ENCODE peak calls at places on chromosomes 1 and 21, in seven cellular contexts. I is psoas muscle, E is Peyer's patch, G is lower leg skin, L is IMR-90, U is type B pancreatic cell, M is mesothelial cell of epicardium. O is an unnamed sample.

GRCh38 chr1:117630423-117630998 is 24.7 kb downstream of the TENT5C start:
- DNase-seq in I (peak), G (no peak), L (no peak), E (peak), M (no peak), U (no peak), O (no peak)

GRCh38 chr1:203163891-203164635 is 11.6 kb downstream of the MYBPH start:
- DNase-seq in L (no peak), G (no peak), U (no peak), E (no peak), I (peak), M (no peak), O (no peak)

GRCh38 chr1:183407474-183407873 is 10.7 kb downstream of the NMNAT2 start:
- DNase-seq in M (no peak), U (no peak), E (no peak), I (no peak), G (no peak), L (no peak), O (no peak)

GRCh38 chr1:175178056-175178455 is 14.5 kb downstream of the KIAA0040 start:
- DNase-seq in G (no peak), M (no peak), L (no peak), E (no peak), U (no peak), I (no peak), O (no peak)

GRCh38 chr1:158248122-158248521 is 6.1 kb upstream of the CD1A start:
- DNase-seq in E (peak), U (no peak), G (peak), I (no peak), L (no peak), M (no peak), O (no peak)

GRCh38 chr1:202807926-202808757 is at the start of gene KDM5B:
- DNase-seq in E (peak), I (peak), M (peak), L (peak), U (peak), G (peak), O (peak)

GRCh38 chr1:197285526-197286217 is 17.6 kb downstream of the CRB1 start:
- DNase-seq in G (no peak), I (no peak), U (no peak), E (no peak), L (no peak), M (no peak), O (no peak)

GRCh38 chr1:172939475-172939874 is 111.3 kb downstream of the TNFSF18 start:
- DNase-seq in G (no peak), U (no peak), I (no peak), M (no peak), L (no peak), E (peak), O (no peak)

GRCh38 chr21:37061926-37062591 is 10.8 kb downstream of the PIGP start:
- DNase-seq in L (no peak), G (no peak), I (no peak), E (no peak), M (no peak), U (no peak), O (peak)

GRCh38 chr1:153122831-153123421 is 9.6 kb upstream of the SPRR2F start:
- DNase-seq in E (no peak), M (peak), G (peak), U (no peak), I (no peak), L (no peak), O (no peak)

GRCh38 chr1:8663915-8664331 is 153.5 kb downstream of the RERE start:
- DNase-seq in E (peak), M (no peak), G (no peak), U (no peak), I (no peak), L (peak), O (peak)

GRCh38 chr1:156382561-156382960 is 13.6 kb downstream of the RHBG start:
- DNase-seq in E (no peak), G (no peak), L (no peak), M (no peak), U (no peak), I (no peak), O (no peak)

GRCh38 chr1:156376958-156377919 is 8.2 kb downstream of the RHBG start:
- DNase-seq in I (no peak), U (no peak), L (no peak), G (no peak), E (no peak), M (no peak), O (no peak)

GRCh38 chr1:156383023-156383422 is 14.0 kb downstream of the RHBG start:
- DNase-seq in U (no peak), M (peak), G (no peak), E (peak), L (peak), I (peak), O (peak)

GRCh38 chr1:156378557-156378956 is 9.5 kb downstream of the RHBG start:
- DNase-seq in G (no peak), L (no peak), E (no peak), M (no peak), I (no peak), U (no peak), O (no peak)

GRCh38 chr1:156379420-156380165 is 10.6 kb downstream of the RHBG start:
- DNase-seq in I (no peak), L (peak), U (no peak), G (no peak), E (no peak), M (no peak), O (no peak)
- TF ChIP-seq CTCF in I (no peak), L (no peak), U (no peak), G (no peak), E (peak), M (no peak), O (no peak)

GRCh38 chr1:198794498-198794897 is 155.7 kb downstream of the PTPRC start:
- DNase-seq in U (no peak), I (no peak), M (no peak), G (no peak), L (peak), E (no peak), O (peak)

GRCh38 chr1:198797656-198798055 is 158.8 kb downstream of the PTPRC start:
- DNase-seq in M (no peak), L (no peak), E (no peak), U (no peak), I (no peak), G (no peak), O (no peak)

GRCh38 chr1:198798923-198799386 is 160.1 kb downstream of the PTPRC start:
- DNase-seq in E (no peak), G (no peak), I (no peak), M (no peak), L (no peak), U (no peak), O (no peak)
- TF ChIP-seq CTCF in E (no peak), G (no peak), I (no peak), M (no peak), L (no peak), U (no peak), O (no peak)

DNA sequence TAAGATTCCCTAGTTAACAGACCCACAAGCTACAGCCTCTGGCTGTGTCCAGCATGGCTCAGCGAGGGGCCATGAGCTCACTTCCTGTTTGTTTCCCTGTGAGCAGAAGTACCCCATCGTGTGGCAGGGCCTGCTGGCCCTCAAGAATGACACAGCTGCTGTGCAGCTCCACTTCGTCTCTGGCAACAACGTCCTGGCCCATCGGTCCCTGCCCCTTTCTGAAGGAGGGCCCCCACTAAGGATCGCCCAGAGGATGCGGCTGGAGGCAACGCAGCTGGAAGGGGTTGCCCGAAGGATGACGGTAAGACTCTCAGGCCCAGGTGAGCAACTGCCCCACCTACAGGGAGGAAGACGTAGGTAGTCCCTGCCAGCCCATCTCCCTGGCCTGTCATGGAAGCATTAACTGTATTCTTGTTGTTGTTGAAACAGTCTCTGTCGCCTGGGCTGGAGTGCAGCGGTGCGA is 38.2 kb downstream of the ZBTB17 start:
- DNase-seq in U (peak), G (no peak), L (peak), E (peak), I (no peak), M (no peak), O (peak)
- TF ChIP-seq CTCF in U (no peak), G (no peak), L (peak), E (no peak), I (no peak), M (no peak), O (no peak)

DNA sequence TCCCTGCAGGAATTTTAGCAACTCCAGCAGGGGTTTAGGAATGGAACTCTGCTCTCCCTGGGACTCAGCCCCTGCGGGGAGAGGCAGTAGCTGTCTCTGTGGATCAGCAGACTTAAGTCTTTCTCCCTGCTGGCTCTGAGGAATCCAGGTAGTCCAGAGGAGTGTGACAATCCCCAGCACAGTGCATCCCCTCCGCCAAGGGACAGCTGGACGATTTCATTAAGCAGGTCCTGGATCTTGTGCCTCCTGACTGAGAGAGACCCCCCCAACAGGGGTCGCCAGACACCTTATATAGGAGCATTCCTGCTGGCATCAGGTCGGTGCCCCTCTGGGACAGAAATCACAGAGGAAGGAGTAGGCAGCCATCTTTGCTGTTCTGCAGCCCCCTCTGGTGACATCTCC is 30.6 kb downstream of the AKT3 start:
- DNase-seq in I (no peak), E (no peak), L (no peak), M (no peak), U (no peak), G (no peak), O (no peak)
- TF ChIP-seq CTCF in I (no peak), E (no peak), L (no peak), M (no peak), U (no peak), G (no peak), O (no peak)

GRCh38 chr21:41139951-41140350 is 28.0 kb upstream of the BACE2 start:
- DNase-seq in L (no peak), U (no peak), M (no peak), I (no peak), E (no peak), G (no peak), O (no peak)

GRCh38 chr21:41139275-41139674 is 28.7 kb upstream of the BACE2 start:
- DNase-seq in L (no peak), G (no peak), U (no peak), I (no peak), M (no peak), E (no peak), O (no peak)

GRCh38 chr21:41143596-41144325 is 24.2 kb upstream of the BACE2 start:
- DNase-seq in M (no peak), L (no peak), U (no peak), G (no peak), E (no peak), I (no peak), O (no peak)

GRCh38 chr21:41141031-41141457 is 26.9 kb upstream of the BACE2 start:
- DNase-seq in M (no peak), G (no peak), U (no peak), E (no peak), L (peak), I (no peak), O (peak)

GRCh38 chr21:41142051-41142795 is 25.7 kb upstream of the BACE2 start:
- DNase-seq in G (peak), U (no peak), E (no peak), L (peak), M (no peak), I (no peak), O (peak)
- TF ChIP-seq CTCF in G (no peak), U (no peak), E (no peak), L (no peak), M (no peak), I (no peak), O (no peak)

GRCh38 chr21:42125571-42126544 is 54.7 kb downstream of the UMODL1 start:
- DNase-seq in I (no peak), E (no peak), U (no peak), M (no peak), G (no peak), L (peak), O (peak)
- TF ChIP-seq CTCF in I (no peak), E (no peak), U (peak), M (no peak), G (no peak), L (no peak), O (peak)

O was measured in fibroblast of mammary gland.